ENCODE peak calls at places on chromosome 7, in four cellular contexts. M is K562, B is HL-60, V is GM12878. L is an unnamed sample.

GRCh38 chr7:30348083-30348560 is 63.7 kb downstream of the ZNRF2 start:
- DNase-seq in M (peak), V (peak), B (peak), L (no peak)

GRCh38 chr7:55489552-55489951 is 82.8 kb downstream of the VOPP1 start:
- DNase-seq in M (no peak), B (no peak), V (no peak), L (no peak)

GRCh38 chr7:110084177-110084807 is 1006.6 kb upstream of the LRRN3 start:
- DNase-seq in V (no peak), M (no peak), B (no peak), L (no peak)

GRCh38 chr7:27204851-27205322 is 5.0 kb upstream of the HOXA13 start:
- DNase-seq in B (no peak), V (no peak), M (no peak), L (no peak)

GRCh38 chr7:23966941-23967340 is 256.9 kb downstream of the STK31 start:
- DNase-seq in B (no peak), V (no peak), M (no peak), L (no peak)

GRCh38 chr7:100215895-100216294 is 3.9 kb upstream of the PVRIG start:
- DNase-seq in B (no peak), M (no peak), V (no peak), L (no peak)

GRCh38 chr7:47413526-47414341 is 168.2 kb downstream of the TNS3 start:
- DNase-seq in B (no peak), V (no peak), M (no peak), L (no peak)

GRCh38 chr7:31882187-31882586 is 188.0 kb downstream of the PDE1C start:
- DNase-seq in V (no peak), M (no peak), B (no peak), L (no peak)

GRCh38 chr7:46583606-46584005 is 662.5 kb upstream of the IGFBP3 start:
- DNase-seq in V (no peak), M (no peak), B (no peak), L (no peak)

GRCh38 chr7:46933596-46933995 is 648.3 kb downstream of the TNS3 start:
- DNase-seq in B (no peak), M (no peak), V (no peak), L (no peak)

GRCh38 chr7:158120313-158120712 is 467.3 kb downstream of the PTPRN2 start:
- DNase-seq in V (no peak), B (no peak), M (no peak), L (no peak)

GRCh38 chr7:2399848-2400587 is 3.4 kb upstream of the CHST12 start:
- DNase-seq in B (peak), M (peak), V (no peak), L (no peak)

GRCh38 chr7:136179829-136180721 is 202.9 kb upstream of the MTPN start:
- DNase-seq in M (no peak), V (no peak), B (no peak), L (no peak)

GRCh38 chr7:99083068-99083651 is 60.7 kb downstream of the SMURF1 start:
- DNase-seq in M (no peak), B (no peak), V (no peak), L (no peak)

GRCh38 chr7:42226354-42226941 is 10.6 kb downstream of the GLI3 start:
- DNase-seq in M (no peak), B (no peak), V (no peak), L (no peak)

GRCh38 chr7:79988642-79989041 is 146.0 kb upstream of the GNAI1 start:
- DNase-seq in B (no peak), V (no peak), M (no peak), L (no peak)
- TF ChIP-seq SPI1 in B (no peak), V (no peak), M (no peak), L (no peak)

DNA sequence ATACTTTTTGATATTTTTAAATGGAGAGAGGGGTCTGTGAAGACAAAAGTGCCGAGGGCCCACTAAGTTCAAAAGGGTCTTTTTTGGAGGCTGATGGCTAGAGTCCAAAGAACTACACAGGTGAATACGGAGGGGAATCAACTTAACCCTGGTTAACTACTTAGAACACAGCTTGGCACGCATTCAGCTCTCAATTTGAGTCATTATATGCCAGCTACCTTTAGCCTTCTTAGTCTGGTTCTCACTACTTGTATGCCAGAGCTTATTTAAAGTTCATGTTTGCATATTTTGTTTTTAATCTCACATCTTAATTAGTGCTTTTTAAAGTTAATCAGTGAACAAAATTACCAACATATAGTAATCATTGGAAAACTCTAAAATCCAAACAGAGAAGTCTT is 80.8 kb downstream of the VWDE start:
- DNase-seq in M (no peak), B (no peak), V (peak), L (no peak)
- TF ChIP-seq SPI1 in M (no peak), B (no peak), V (no peak), L (no peak)

GRCh38 chr7:124456286-124456685 is 309.3 kb downstream of the GPR37 start:
- DNase-seq in V (no peak), B (no peak), M (no peak), L (no peak)

GRCh38 chr7:124459101-124460052 is 306.2 kb downstream of the GPR37 start:
- DNase-seq in M (no peak), V (no peak), B (no peak), L (no peak)

GRCh38 chr7:124460555-124460954 is 305.0 kb downstream of the GPR37 start:
- DNase-seq in V (no peak), M (no peak), B (no peak), L (no peak)

GRCh38 chr7:124460053-124460445 is 305.5 kb downstream of the GPR37 start:
- DNase-seq in B (no peak), V (no peak), M (no peak), L (no peak)

GRCh38 chr7:124457841-124458240 is 307.8 kb downstream of the GPR37 start:
- DNase-seq in B (no peak), V (no peak), M (no peak), L (no peak)
- TF ChIP-seq SPI1 in B (no peak), V (no peak), M (no peak), L (no peak)

DNA sequence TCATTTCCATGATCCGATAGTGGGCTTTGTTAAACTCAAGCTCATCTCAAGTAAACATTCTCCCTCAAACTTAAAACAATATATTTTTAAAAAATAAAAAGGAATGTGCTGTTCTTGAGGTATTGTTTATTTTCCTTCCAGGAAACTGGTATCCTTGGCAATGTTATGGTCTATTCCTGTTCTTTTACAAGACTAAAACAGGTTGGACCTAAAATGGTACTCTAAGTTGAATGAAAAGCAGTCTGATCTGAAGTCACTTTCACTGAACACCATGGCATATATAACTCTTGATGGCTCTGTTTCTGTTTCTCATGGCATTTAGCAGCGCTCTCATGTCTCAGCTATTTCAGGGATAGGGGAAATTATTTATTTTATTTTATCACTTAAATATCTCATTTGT is 70.1 kb downstream of the PODXL start:
- DNase-seq in M (no peak), B (no peak), V (no peak), L (no peak)
- TF ChIP-seq SPI1 in M (no peak), B (no peak), V (no peak), L (no peak)

GRCh38 chr7:137851361-137851945 is 4.7 kb upstream of the DGKI start:
- DNase-seq in V (no peak), M (no peak), B (no peak), L (no peak)

GRCh38 chr7:137848095-137848494 is 1.3 kb upstream of the DGKI start:
- DNase-seq in M (no peak), B (no peak), V (no peak), L (no peak)

GRCh38 chr7:137852108-137852507 is 5.3 kb upstream of the DGKI start:
- DNase-seq in M (no peak), B (no peak), V (no peak), L (no peak)

GRCh38 chr7:137853053-137853452 is 6.3 kb upstream of the DGKI start:
- DNase-seq in M (no peak), V (no peak), B (no peak), L (no peak)

GRCh38 chr7:137850586-137850985 is 3.8 kb upstream of the DGKI start:
- DNase-seq in M (no peak), B (no peak), V (no peak), L (no peak)
- TF ChIP-seq SPI1 in M (no peak), B (no peak), V (no peak), L (no peak)

DNA sequence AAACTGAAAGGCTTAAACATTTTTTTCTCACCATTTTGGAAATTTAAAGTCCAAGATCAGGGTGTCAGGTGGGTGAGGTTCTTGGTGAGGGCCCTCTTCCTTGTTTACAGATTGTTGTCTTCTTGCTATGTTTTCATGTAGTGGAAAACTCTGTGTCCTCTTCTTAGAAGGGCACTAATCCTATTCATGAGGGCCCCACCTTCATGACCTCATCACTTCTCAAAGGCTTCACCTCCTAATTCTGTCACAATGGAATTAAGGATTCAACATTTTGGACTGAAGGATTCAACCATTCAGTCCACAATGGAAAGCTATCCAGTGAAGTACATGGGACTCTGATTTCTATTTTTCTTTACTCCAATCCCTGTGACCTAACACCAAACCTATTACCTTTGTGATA is 27.3 kb downstream of the MACC1 start:
- DNase-seq in M (no peak), V (no peak), B (no peak), L (no peak)
- TF ChIP-seq SPI1 in M (no peak), V (no peak), B (no peak), L (no peak)

DNA sequence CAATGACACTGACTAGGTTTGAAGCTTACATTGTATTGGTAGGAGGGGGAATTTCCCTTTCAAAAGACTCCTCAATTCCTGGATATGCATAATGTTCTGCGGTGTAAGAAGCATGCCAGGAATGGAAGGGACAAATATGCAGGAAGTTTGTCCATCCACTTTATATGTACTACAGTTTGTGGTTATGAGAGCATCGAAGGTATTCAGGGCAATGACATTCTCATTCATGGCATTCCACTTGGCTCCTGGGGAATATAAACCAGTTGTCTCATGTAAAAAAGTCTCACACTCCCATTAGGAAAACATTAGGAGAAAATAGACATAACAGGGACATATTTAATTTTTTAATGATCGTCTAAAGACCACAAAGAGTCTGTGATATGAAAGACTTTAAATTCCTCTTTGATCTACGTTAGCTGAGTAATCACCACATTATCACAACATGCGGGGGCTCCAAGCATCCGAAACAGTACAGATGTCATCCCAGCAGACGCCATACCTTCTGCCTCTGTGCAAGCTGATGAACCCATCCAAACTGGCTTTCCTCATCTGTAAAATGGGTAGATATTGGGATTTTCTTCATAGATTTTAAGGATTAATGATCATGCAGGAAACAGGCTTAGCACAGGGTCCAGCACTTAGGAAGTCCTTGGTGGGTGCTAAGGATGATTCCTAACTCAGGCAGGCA is 675.3 kb downstream of the INHBA start:
- DNase-seq in M (no peak), V (no peak), B (no peak), L (no peak)
- TF ChIP-seq SPI1 in M (no peak), V (no peak), B (no peak), L (no peak)

GRCh38 chr7:20235303-20235702 is 18.1 kb upstream of the MACC1 start:
- DNase-seq in M (no peak), B (no peak), V (no peak), L (no peak)
- TF ChIP-seq SPI1 in M (no peak), B (no peak), V (no peak), L (no peak)

DNA sequence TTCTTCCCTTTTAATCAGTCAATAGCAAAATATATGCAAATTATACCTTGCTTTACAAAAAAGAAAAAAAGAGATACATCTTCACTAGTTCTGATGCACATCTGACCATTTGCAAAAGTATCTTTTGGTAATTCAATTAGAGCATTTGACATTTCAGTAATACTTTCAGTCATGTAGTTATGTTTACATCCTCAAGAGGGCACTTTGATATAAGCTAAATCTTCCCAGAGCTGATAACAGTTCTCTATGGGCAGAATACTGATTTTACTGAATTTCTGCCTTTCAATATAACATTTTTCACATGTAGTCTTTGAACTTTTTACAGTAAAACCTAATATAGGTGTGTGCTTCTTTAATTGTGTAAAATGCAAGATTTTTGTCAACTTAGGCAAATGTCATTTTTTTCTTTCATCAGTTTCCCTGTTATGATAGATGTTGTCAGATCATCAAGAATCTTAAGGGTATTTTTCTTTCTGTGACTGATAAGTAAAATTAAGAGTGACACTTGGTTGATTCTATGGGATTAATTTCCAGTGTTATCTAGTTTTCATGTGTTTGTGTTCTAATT is 703.5 kb upstream of the SEMA3D start:
- DNase-seq in M (no peak), V (no peak), B (no peak), L (no peak)
- TF ChIP-seq SPI1 in M (no peak), V (no peak), B (no peak), L (no peak)

L was measured in GM12891.